ENCODE peak calls at places on chromosomes 5 and 9, in seven cellular contexts. One of them, this sample, is unnamed.

GRCh38 chr9:14391620-14392019 is 77.7 kb upstream of the NFIB start:
- DNase-seq in upper lobe of right lung: no peak
- DNase-seq in neural crest cell: no peak
- DNase-seq in EL: no peak
- DNase-seq in stimulated activated CD4-positive, alpha-beta T cell treated with anti-CD3 and anti-CD28 coated beads, Interleukin-2, amount 100 ng/mL, for 48 hours: no peak
- DNase-seq in NCI-H1092: no peak
- DNase-seq in stimulated activated CD8-positive, alpha-beta memory T cell treated with anti-CD3 and anti-CD28 coated beads, Interleukin-4, amount 100 ng/mL, for 1 hour: no peak
- DNase-seq in this sample: no peak

GRCh38 chr9:136626740-136627642 is 35.7 kb upstream of the EGFL7 start:
- DNase-seq in neural crest cell: no peak
- DNase-seq in upper lobe of right lung: no peak
- DNase-seq in NCI-H1092: no peak
- DNase-seq in EL: no peak
- DNase-seq in stimulated activated CD4-positive, alpha-beta T cell treated with anti-CD3 and anti-CD28 coated beads, Interleukin-2, amount 100 ng/mL, for 48 hours: no peak
- DNase-seq in stimulated activated CD8-positive, alpha-beta memory T cell treated with anti-CD3 and anti-CD28 coated beads, Interleukin-4, amount 100 ng/mL, for 1 hour: no peak
- DNase-seq in this sample: no peak

GRCh38 chr9:76621011-76621410 is 143.2 kb upstream of the PCA3 start:
- DNase-seq in neural crest cell: no peak
- DNase-seq in stimulated activated CD4-positive, alpha-beta T cell treated with anti-CD3 and anti-CD28 coated beads, Interleukin-2, amount 100 ng/mL, for 48 hours: no peak
- DNase-seq in NCI-H1092: no peak
- DNase-seq in upper lobe of right lung: no peak
- DNase-seq in EL: no peak
- DNase-seq in stimulated activated CD8-positive, alpha-beta memory T cell treated with anti-CD3 and anti-CD28 coated beads, Interleukin-4, amount 100 ng/mL, for 1 hour: no peak
- DNase-seq in this sample: no peak

GRCh38 chr9:131650254-131650653 is 89.6 kb downstream of the RAPGEF1 start:
- DNase-seq in NCI-H1092: no peak
- DNase-seq in stimulated activated CD8-positive, alpha-beta memory T cell treated with anti-CD3 and anti-CD28 coated beads, Interleukin-4, amount 100 ng/mL, for 1 hour: no peak
- DNase-seq in upper lobe of right lung: no peak
- DNase-seq in neural crest cell: no peak
- DNase-seq in EL: peak; percentile 51
- DNase-seq in stimulated activated CD4-positive, alpha-beta T cell treated with anti-CD3 and anti-CD28 coated beads, Interleukin-2, amount 100 ng/mL, for 48 hours: no peak
- DNase-seq in this sample: no peak

GRCh38 chr5:96934695-96935555 is 955 bp upstream of the LNPEP start:
- DNase-seq in stimulated activated CD4-positive, alpha-beta T cell treated with anti-CD3 and anti-CD28 coated beads, Interleukin-2, amount 100 ng/mL, for 48 hours: peak; percentile 92
- DNase-seq in stimulated activated CD8-positive, alpha-beta memory T cell treated with anti-CD3 and anti-CD28 coated beads, Interleukin-4, amount 100 ng/mL, for 1 hour: peak; percentile 73
- DNase-seq in neural crest cell: peak; percentile 79
- DNase-seq in NCI-H1092: peak; percentile 88
- DNase-seq in upper lobe of right lung: peak; percentile 96
- DNase-seq in EL: peak; percentile 96
- DNase-seq in this sample: peak; percentile 89

GRCh38 chr5:82881571-82882200 is 195.5 kb downstream of the TMEM167A start:
- DNase-seq in EL: no peak
- DNase-seq in stimulated activated CD8-positive, alpha-beta memory T cell treated with anti-CD3 and anti-CD28 coated beads, Interleukin-4, amount 100 ng/mL, for 1 hour: no peak
- DNase-seq in NCI-H1092: no peak
- DNase-seq in stimulated activated CD4-positive, alpha-beta T cell treated with anti-CD3 and anti-CD28 coated beads, Interleukin-2, amount 100 ng/mL, for 48 hours: no peak
- DNase-seq in neural crest cell: no peak
- DNase-seq in upper lobe of right lung: no peak
- DNase-seq in this sample: no peak

GRCh38 chr9:101477736-101478135 is 42.2 kb upstream of the ALDOB start:
- DNase-seq in neural crest cell: no peak
- DNase-seq in stimulated activated CD4-positive, alpha-beta T cell treated with anti-CD3 and anti-CD28 coated beads, Interleukin-2, amount 100 ng/mL, for 48 hours: no peak
- DNase-seq in stimulated activated CD8-positive, alpha-beta memory T cell treated with anti-CD3 and anti-CD28 coated beads, Interleukin-4, amount 100 ng/mL, for 1 hour: no peak
- DNase-seq in NCI-H1092: no peak
- DNase-seq in EL: peak; percentile 54
- DNase-seq in upper lobe of right lung: no peak
- DNase-seq in this sample: no peak

GRCh38 chr9:19994296-19994695 is 205.5 kb upstream of the SLC24A2 start:
- DNase-seq in upper lobe of right lung: no peak
- DNase-seq in neural crest cell: no peak
- DNase-seq in NCI-H1092: no peak
- DNase-seq in stimulated activated CD8-positive, alpha-beta memory T cell treated with anti-CD3 and anti-CD28 coated beads, Interleukin-4, amount 100 ng/mL, for 1 hour: no peak
- DNase-seq in stimulated activated CD4-positive, alpha-beta T cell treated with anti-CD3 and anti-CD28 coated beads, Interleukin-2, amount 100 ng/mL, for 48 hours: no peak
- DNase-seq in EL: peak; percentile 48
- DNase-seq in this sample: no peak

GRCh38 chr5:94031631-94032030 is 290.2 kb upstream of the POU5F2 start:
- DNase-seq in NCI-H1092: no peak
- DNase-seq in stimulated activated CD8-positive, alpha-beta memory T cell treated with anti-CD3 and anti-CD28 coated beads, Interleukin-4, amount 100 ng/mL, for 1 hour: no peak
- DNase-seq in EL: peak; percentile 10
- DNase-seq in stimulated activated CD4-positive, alpha-beta T cell treated with anti-CD3 and anti-CD28 coated beads, Interleukin-2, amount 100 ng/mL, for 48 hours: no peak
- DNase-seq in neural crest cell: no peak
- DNase-seq in upper lobe of right lung: no peak
- DNase-seq in this sample: no peak

GRCh38 chr5:155303134-155303533 is 289.6 kb downstream of the KIF4B start:
- DNase-seq in EL: no peak
- DNase-seq in stimulated activated CD8-positive, alpha-beta memory T cell treated with anti-CD3 and anti-CD28 coated beads, Interleukin-4, amount 100 ng/mL, for 1 hour: no peak
- DNase-seq in neural crest cell: no peak
- DNase-seq in NCI-H1092: no peak
- DNase-seq in upper lobe of right lung: no peak
- DNase-seq in stimulated activated CD4-positive, alpha-beta T cell treated with anti-CD3 and anti-CD28 coated beads, Interleukin-2, amount 100 ng/mL, for 48 hours: no peak
- DNase-seq in this sample: no peak

GRCh38 chr9:83622814-83623633 is at the start of gene IDNK:
- DNase-seq in NCI-H1092: peak; percentile 58
- DNase-seq in stimulated activated CD4-positive, alpha-beta T cell treated with anti-CD3 and anti-CD28 coated beads, Interleukin-2, amount 100 ng/mL, for 48 hours: peak; percentile 58
- DNase-seq in stimulated activated CD8-positive, alpha-beta memory T cell treated with anti-CD3 and anti-CD28 coated beads, Interleukin-4, amount 100 ng/mL, for 1 hour: peak; percentile 24
- DNase-seq in upper lobe of right lung: peak; percentile 90
- DNase-seq in EL: peak; percentile 77
- DNase-seq in neural crest cell: peak; percentile 63
- DNase-seq in this sample: peak; percentile 53

GRCh38 chr5:166486348-166486747 is 1805.1 kb upstream of the WWC1 start:
- DNase-seq in neural crest cell: no peak
- DNase-seq in NCI-H1092: no peak
- DNase-seq in stimulated activated CD4-positive, alpha-beta T cell treated with anti-CD3 and anti-CD28 coated beads, Interleukin-2, amount 100 ng/mL, for 48 hours: no peak
- DNase-seq in upper lobe of right lung: no peak
- DNase-seq in EL: no peak
- DNase-seq in stimulated activated CD8-positive, alpha-beta memory T cell treated with anti-CD3 and anti-CD28 coated beads, Interleukin-4, amount 100 ng/mL, for 1 hour: no peak
- DNase-seq in this sample: no peak

GRCh38 chr9:20405086-20405485 is 217.2 kb downstream of the MLLT3 start:
- DNase-seq in upper lobe of right lung: no peak
- DNase-seq in stimulated activated CD4-positive, alpha-beta T cell treated with anti-CD3 and anti-CD28 coated beads, Interleukin-2, amount 100 ng/mL, for 48 hours: no peak
- DNase-seq in stimulated activated CD8-positive, alpha-beta memory T cell treated with anti-CD3 and anti-CD28 coated beads, Interleukin-4, amount 100 ng/mL, for 1 hour: no peak
- DNase-seq in NCI-H1092: no peak
- DNase-seq in neural crest cell: no peak
- DNase-seq in EL: no peak
- DNase-seq in this sample: no peak

GRCh38 chr5:126961702-126962101 is 68.7 kb downstream of the MARCHF3 start:
- DNase-seq in NCI-H1092: no peak
- DNase-seq in EL: peak; percentile 71
- DNase-seq in upper lobe of right lung: no peak
- DNase-seq in stimulated activated CD8-positive, alpha-beta memory T cell treated with anti-CD3 and anti-CD28 coated beads, Interleukin-4, amount 100 ng/mL, for 1 hour: no peak
- DNase-seq in neural crest cell: no peak
- DNase-seq in stimulated activated CD4-positive, alpha-beta T cell treated with anti-CD3 and anti-CD28 coated beads, Interleukin-2, amount 100 ng/mL, for 48 hours: no peak
- DNase-seq in this sample: no peak

GRCh38 chr5:1488882-1489680 is 34.7 kb downstream of the LPCAT1 start:
- DNase-seq in NCI-H1092: no peak
- DNase-seq in neural crest cell: no peak
- DNase-seq in stimulated activated CD8-positive, alpha-beta memory T cell treated with anti-CD3 and anti-CD28 coated beads, Interleukin-4, amount 100 ng/mL, for 1 hour: no peak
- DNase-seq in EL: peak; percentile 63
- DNase-seq in upper lobe of right lung: no peak
- DNase-seq in stimulated activated CD4-positive, alpha-beta T cell treated with anti-CD3 and anti-CD28 coated beads, Interleukin-2, amount 100 ng/mL, for 48 hours: peak; percentile 36
- DNase-seq in this sample: peak; percentile 28

GRCh38 chr5:92909545-92909962 is 671.5 kb downstream of the NR2F1-AS1 start:
- DNase-seq in stimulated activated CD8-positive, alpha-beta memory T cell treated with anti-CD3 and anti-CD28 coated beads, Interleukin-4, amount 100 ng/mL, for 1 hour: no peak
- DNase-seq in EL: peak; percentile 16
- DNase-seq in stimulated activated CD4-positive, alpha-beta T cell treated with anti-CD3 and anti-CD28 coated beads, Interleukin-2, amount 100 ng/mL, for 48 hours: no peak
- DNase-seq in upper lobe of right lung: no peak
- DNase-seq in NCI-H1092: no peak
- DNase-seq in neural crest cell: peak; percentile 65
- DNase-seq in this sample: no peak

GRCh38 chr5:3022665-3023064 is 271.2 kb upstream of the IRX2 start:
- DNase-seq in stimulated activated CD4-positive, alpha-beta T cell treated with anti-CD3 and anti-CD28 coated beads, Interleukin-2, amount 100 ng/mL, for 48 hours: no peak
- DNase-seq in EL: no peak
- DNase-seq in stimulated activated CD8-positive, alpha-beta memory T cell treated with anti-CD3 and anti-CD28 coated beads, Interleukin-4, amount 100 ng/mL, for 1 hour: no peak
- DNase-seq in upper lobe of right lung: no peak
- DNase-seq in NCI-H1092: no peak
- DNase-seq in neural crest cell: no peak
- DNase-seq in this sample: no peak

GRCh38 chr9:109745335-109746283 is 34.4 kb upstream of the PALM2AKAP2 start:
- DNase-seq in stimulated activated CD4-positive, alpha-beta T cell treated with anti-CD3 and anti-CD28 coated beads, Interleukin-2, amount 100 ng/mL, for 48 hours: no peak
- DNase-seq in NCI-H1092: peak; percentile 66
- DNase-seq in EL: no peak
- DNase-seq in upper lobe of right lung: peak; percentile 71
- DNase-seq in neural crest cell: no peak
- DNase-seq in stimulated activated CD8-positive, alpha-beta memory T cell treated with anti-CD3 and anti-CD28 coated beads, Interleukin-4, amount 100 ng/mL, for 1 hour: no peak
- DNase-seq in this sample: no peak

GRCh38 chr5:68950111-68950510 is 143.7 kb upstream of the SLC30A5 start:
- DNase-seq in stimulated activated CD8-positive, alpha-beta memory T cell treated with anti-CD3 and anti-CD28 coated beads, Interleukin-4, amount 100 ng/mL, for 1 hour: no peak
- DNase-seq in NCI-H1092: no peak
- DNase-seq in neural crest cell: no peak
- DNase-seq in stimulated activated CD4-positive, alpha-beta T cell treated with anti-CD3 and anti-CD28 coated beads, Interleukin-2, amount 100 ng/mL, for 48 hours: no peak
- DNase-seq in upper lobe of right lung: no peak
- DNase-seq in EL: no peak
- DNase-seq in this sample: no peak

GRCh38 chr9:106921341-106921899 is 58.5 kb downstream of the ZNF462 start:
- DNase-seq in upper lobe of right lung: no peak
- DNase-seq in stimulated activated CD4-positive, alpha-beta T cell treated with anti-CD3 and anti-CD28 coated beads, Interleukin-2, amount 100 ng/mL, for 48 hours: no peak
- DNase-seq in NCI-H1092: no peak
- DNase-seq in neural crest cell: peak; percentile 29
- DNase-seq in EL: peak; percentile 11
- DNase-seq in stimulated activated CD8-positive, alpha-beta memory T cell treated with anti-CD3 and anti-CD28 coated beads, Interleukin-4, amount 100 ng/mL, for 1 hour: no peak
- DNase-seq in this sample: no peak

GRCh38 chr5:178307266-178308045 is 74.9 kb upstream of the PHYKPL start:
- DNase-seq in neural crest cell: no peak
- DNase-seq in NCI-H1092: no peak
- DNase-seq in stimulated activated CD4-positive, alpha-beta T cell treated with anti-CD3 and anti-CD28 coated beads, Interleukin-2, amount 100 ng/mL, for 48 hours: no peak
- DNase-seq in stimulated activated CD8-positive, alpha-beta memory T cell treated with anti-CD3 and anti-CD28 coated beads, Interleukin-4, amount 100 ng/mL, for 1 hour: no peak
- DNase-seq in upper lobe of right lung: peak; percentile 55
- DNase-seq in EL: no peak
- DNase-seq in this sample: no peak

GRCh38 chr9:135225619-135226228 is 138.3 kb downstream of the OLFM1 start:
- DNase-seq in upper lobe of right lung: no peak
- DNase-seq in stimulated activated CD8-positive, alpha-beta memory T cell treated with anti-CD3 and anti-CD28 coated beads, Interleukin-4, amount 100 ng/mL, for 1 hour: no peak
- DNase-seq in NCI-H1092: no peak
- DNase-seq in neural crest cell: no peak
- DNase-seq in EL: no peak
- DNase-seq in stimulated activated CD4-positive, alpha-beta T cell treated with anti-CD3 and anti-CD28 coated beads, Interleukin-2, amount 100 ng/mL, for 48 hours: no peak
- DNase-seq in this sample: no peak

GRCh38 chr5:93596676-93597441 is 13.8 kb downstream of the NR2F1 start:
- DNase-seq in stimulated activated CD4-positive, alpha-beta T cell treated with anti-CD3 and anti-CD28 coated beads, Interleukin-2, amount 100 ng/mL, for 48 hours: no peak
- DNase-seq in EL: no peak
- DNase-seq in neural crest cell: no peak
- DNase-seq in stimulated activated CD8-positive, alpha-beta memory T cell treated with anti-CD3 and anti-CD28 coated beads, Interleukin-4, amount 100 ng/mL, for 1 hour: no peak
- DNase-seq in upper lobe of right lung: peak; percentile 74
- DNase-seq in NCI-H1092: no peak
- DNase-seq in this sample: no peak

GRCh38 chr9:114738581-114739316 is 56.8 kb upstream of the TEX48 start:
- DNase-seq in EL: peak; percentile 85
- DNase-seq in neural crest cell: peak; percentile 40
- DNase-seq in stimulated activated CD8-positive, alpha-beta memory T cell treated with anti-CD3 and anti-CD28 coated beads, Interleukin-4, amount 100 ng/mL, for 1 hour: peak; percentile 38
- DNase-seq in NCI-H1092: peak; percentile 47
- DNase-seq in stimulated activated CD4-positive, alpha-beta T cell treated with anti-CD3 and anti-CD28 coated beads, Interleukin-2, amount 100 ng/mL, for 48 hours: peak; percentile 56
- DNase-seq in upper lobe of right lung: peak; percentile 72
- DNase-seq in this sample: peak; percentile 67

GRCh38 chr9:120741701-120742100 is 27.4 kb upstream of the MEGF9 start:
- DNase-seq in stimulated activated CD8-positive, alpha-beta memory T cell treated with anti-CD3 and anti-CD28 coated beads, Interleukin-4, amount 100 ng/mL, for 1 hour: no peak
- DNase-seq in EL: no peak
- DNase-seq in stimulated activated CD4-positive, alpha-beta T cell treated with anti-CD3 and anti-CD28 coated beads, Interleukin-2, amount 100 ng/mL, for 48 hours: no peak
- DNase-seq in NCI-H1092: no peak
- DNase-seq in upper lobe of right lung: no peak
- DNase-seq in neural crest cell: no peak
- DNase-seq in this sample: no peak

GRCh38 chr9:21481470-21482057 is 549 bp downstream of the IFNE start:
- DNase-seq in NCI-H1092: no peak
- DNase-seq in neural crest cell: no peak
- DNase-seq in upper lobe of right lung: no peak
- DNase-seq in EL: no peak
- DNase-seq in stimulated activated CD8-positive, alpha-beta memory T cell treated with anti-CD3 and anti-CD28 coated beads, Interleukin-4, amount 100 ng/mL, for 1 hour: no peak
- DNase-seq in stimulated activated CD4-positive, alpha-beta T cell treated with anti-CD3 and anti-CD28 coated beads, Interleukin-2, amount 100 ng/mL, for 48 hours: no peak
- DNase-seq in this sample: no peak

GRCh38 chr9:3848445-3849114 is 322.8 kb upstream of the RFX3 start:
- DNase-seq in stimulated activated CD4-positive, alpha-beta T cell treated with anti-CD3 and anti-CD28 coated beads, Interleukin-2, amount 100 ng/mL, for 48 hours: no peak
- DNase-seq in EL: no peak
- DNase-seq in NCI-H1092: no peak
- DNase-seq in neural crest cell: peak; percentile 51
- DNase-seq in upper lobe of right lung: no peak
- DNase-seq in stimulated activated CD8-positive, alpha-beta memory T cell treated with anti-CD3 and anti-CD28 coated beads, Interleukin-4, amount 100 ng/mL, for 1 hour: no peak
- DNase-seq in this sample: no peak

GRCh38 chr9:95104966-95105365 is 212.5 kb downstream of the FANCC start:
- DNase-seq in stimulated activated CD8-positive, alpha-beta memory T cell treated with anti-CD3 and anti-CD28 coated beads, Interleukin-4, amount 100 ng/mL, for 1 hour: no peak
- DNase-seq in NCI-H1092: no peak
- DNase-seq in EL: no peak
- DNase-seq in upper lobe of right lung: no peak
- DNase-seq in neural crest cell: no peak
- DNase-seq in stimulated activated CD4-positive, alpha-beta T cell treated with anti-CD3 and anti-CD28 coated beads, Interleukin-2, amount 100 ng/mL, for 48 hours: no peak
- DNase-seq in this sample: no peak

GRCh38 chr5:143566139-143566538 is 162.7 kb upstream of the NR3C1 start:
- DNase-seq in stimulated activated CD8-positive, alpha-beta memory T cell treated with anti-CD3 and anti-CD28 coated beads, Interleukin-4, amount 100 ng/mL, for 1 hour: no peak
- DNase-seq in NCI-H1092: no peak
- DNase-seq in upper lobe of right lung: no peak
- DNase-seq in stimulated activated CD4-positive, alpha-beta T cell treated with anti-CD3 and anti-CD28 coated beads, Interleukin-2, amount 100 ng/mL, for 48 hours: no peak
- DNase-seq in EL: no peak
- DNase-seq in neural crest cell: no peak
- DNase-seq in this sample: no peak

GRCh38 chr5:18961234-18961633 is 1026.8 kb downstream of the CDH18 start:
- DNase-seq in upper lobe of right lung: no peak
- DNase-seq in stimulated activated CD4-positive, alpha-beta T cell treated with anti-CD3 and anti-CD28 coated beads, Interleukin-2, amount 100 ng/mL, for 48 hours: no peak
- DNase-seq in EL: no peak
- DNase-seq in neural crest cell: no peak
- DNase-seq in stimulated activated CD8-positive, alpha-beta memory T cell treated with anti-CD3 and anti-CD28 coated beads, Interleukin-4, amount 100 ng/mL, for 1 hour: no peak
- DNase-seq in NCI-H1092: no peak
- DNase-seq in this sample: no peak

GRCh38 chr9:12775373-12775962 is 648 bp downstream of the LURAP1L start:
- DNase-seq in neural crest cell: peak; percentile 14
- DNase-seq in stimulated activated CD4-positive, alpha-beta T cell treated with anti-CD3 and anti-CD28 coated beads, Interleukin-2, amount 100 ng/mL, for 48 hours: no peak
- DNase-seq in EL: peak; percentile 24
- DNase-seq in stimulated activated CD8-positive, alpha-beta memory T cell treated with anti-CD3 and anti-CD28 coated beads, Interleukin-4, amount 100 ng/mL, for 1 hour: no peak
- DNase-seq in NCI-H1092: peak; percentile 71
- DNase-seq in upper lobe of right lung: peak; percentile 66
- DNase-seq in this sample: no peak

GRCh38 chr5:141692533-141692888 is 10.5 kb upstream of the ARAP3 start:
- DNase-seq in EL: no peak
- DNase-seq in NCI-H1092: no peak
- DNase-seq in stimulated activated CD8-positive, alpha-beta memory T cell treated with anti-CD3 and anti-CD28 coated beads, Interleukin-4, amount 100 ng/mL, for 1 hour: no peak
- DNase-seq in upper lobe of right lung: no peak
- DNase-seq in stimulated activated CD4-positive, alpha-beta T cell treated with anti-CD3 and anti-CD28 coated beads, Interleukin-2, amount 100 ng/mL, for 48 hours: no peak
- DNase-seq in neural crest cell: no peak
- DNase-seq in this sample: no peak

GRCh38 chr5:168219515-168220410 is 71.7 kb upstream of the WWC1 start:
- DNase-seq in EL: peak; percentile 70
- DNase-seq in stimulated activated CD8-positive, alpha-beta memory T cell treated with anti-CD3 and anti-CD28 coated beads, Interleukin-4, amount 100 ng/mL, for 1 hour: no peak
- DNase-seq in stimulated activated CD4-positive, alpha-beta T cell treated with anti-CD3 and anti-CD28 coated beads, Interleukin-2, amount 100 ng/mL, for 48 hours: peak; percentile 42
- DNase-seq in upper lobe of right lung: no peak
- DNase-seq in neural crest cell: peak; percentile 66
- DNase-seq in NCI-H1092: peak; percentile 21
- DNase-seq in this sample: peak; percentile 30

GRCh38 chr5:78600656-78601452 is 47.7 kb downstream of the LHFPL2 start:
- DNase-seq in NCI-H1092: no peak
- DNase-seq in stimulated activated CD8-positive, alpha-beta memory T cell treated with anti-CD3 and anti-CD28 coated beads, Interleukin-4, amount 100 ng/mL, for 1 hour: no peak
- DNase-seq in stimulated activated CD4-positive, alpha-beta T cell treated with anti-CD3 and anti-CD28 coated beads, Interleukin-2, amount 100 ng/mL, for 48 hours: no peak
- DNase-seq in neural crest cell: no peak
- DNase-seq in EL: peak; percentile 74
- DNase-seq in upper lobe of right lung: no peak
- DNase-seq in this sample: no peak

GRCh38 chr5:11054014-11054413 is 293.0 kb upstream of the DAP start:
- DNase-seq in upper lobe of right lung: no peak
- DNase-seq in neural crest cell: no peak
- DNase-seq in NCI-H1092: no peak
- DNase-seq in stimulated activated CD8-positive, alpha-beta memory T cell treated with anti-CD3 and anti-CD28 coated beads, Interleukin-4, amount 100 ng/mL, for 1 hour: no peak
- DNase-seq in EL: no peak
- DNase-seq in stimulated activated CD4-positive, alpha-beta T cell treated with anti-CD3 and anti-CD28 coated beads, Interleukin-2, amount 100 ng/mL, for 48 hours: no peak
- DNase-seq in this sample: no peak

This sample was measured in activated T-cell treated with anti-CD3 and anti-CD28 coated beads for 24 hours.